ENCODE peak calls at places on chromosomes 2 and 18, in eight cellular contexts. V is suprapubic skin, B is right lobe of liver, T is cardiac muscle cell, Z is pancreas, C is hepatocyte, D is brain microvascular endothelial cell, A is OCI-LY7. Y is an unnamed sample.

GRCh38 chr2:239391286-239392071 is 9.3 kb downstream of the HDAC4 start:
- DNase-seq in A (no peak), B (no peak), C (no peak), T (no peak), D (no peak), Z (no peak), V (peak; percentile 47), Y (peak; percentile 55)

GRCh38 chr2:26033270-26033768 is 565 bp upstream of the RAB10 start:
- DNase-seq in B (peak; percentile 67), D (peak; percentile 83), Z (no peak), A (peak; percentile 83), C (peak; percentile 91), T (peak; percentile 90), V (peak; percentile 91), Y (no peak)

GRCh38 chr18:35095983-35096676 is 54.9 kb downstream of the MAPRE2 start:
- DNase-seq in B (no peak), T (no peak), V (no peak), D (peak; percentile 58), Z (no peak), A (no peak), C (no peak), Y (no peak)

GRCh38 chr2:174610243-174610995 is 12.8 kb upstream of the WIPF1 start:
- DNase-seq in B (no peak), D (no peak), T (no peak), V (no peak), Z (no peak), C (no peak), A (peak; percentile 27), Y (peak; percentile 77)

GRCh38 chr18:3350566-3351527 is 88.9 kb downstream of the MYL12B start:
- DNase-seq in B (no peak), V (no peak), C (peak; percentile 12), Z (no peak), D (no peak), A (no peak), T (no peak), Y (no peak)

GRCh38 chr2:240913810-240914644 is 7.9 kb downstream of the CROCC2 start:
- DNase-seq in B (peak; percentile 67), V (no peak), Z (peak; percentile 60), D (no peak), T (peak; percentile 65), A (peak; percentile 56), C (peak; percentile 72), Y (peak; percentile 90)

GRCh38 chr2:151030663-151031230 is 230.9 kb downstream of the RBM43 start:
- DNase-seq in C (no peak), V (no peak), Z (no peak), A (no peak), T (no peak), B (no peak), D (no peak), Y (no peak)

GRCh38 chr2:226684563-226684959 is 115.1 kb downstream of the IRS1 start:
- DNase-seq in A (no peak), Z (no peak), B (no peak), D (no peak), C (no peak), V (no peak), T (no peak), Y (no peak)

GRCh38 chr2:128635361-128635900 is 316.8 kb upstream of the HS6ST1 start:
- DNase-seq in C (no peak), T (peak; percentile 40), V (peak; percentile 32), D (no peak), Z (no peak), A (no peak), B (peak; percentile 2), Y (peak; percentile 55)

GRCh38 chr2:50143822-50144575 is 887.9 kb downstream of the NRXN1 start:
- DNase-seq in B (no peak), D (peak; percentile 2), T (peak; percentile 80), V (no peak), C (peak; percentile 66), Z (peak; percentile 13), A (peak; percentile 64), Y (no peak)

GRCh38 chr2:127414855-127415592 is 3.2 kb upstream of the PROC start:
- DNase-seq in V (no peak), D (no peak), A (no peak), B (no peak), T (no peak), Z (no peak), C (no peak), Y (peak; percentile 64)

GRCh38 chr2:71117064-71117463 is 13.0 kb downstream of the MCEE start:
- DNase-seq in A (no peak), V (no peak), B (no peak), T (no peak), D (no peak), C (no peak), Z (no peak), Y (no peak)

DNA sequence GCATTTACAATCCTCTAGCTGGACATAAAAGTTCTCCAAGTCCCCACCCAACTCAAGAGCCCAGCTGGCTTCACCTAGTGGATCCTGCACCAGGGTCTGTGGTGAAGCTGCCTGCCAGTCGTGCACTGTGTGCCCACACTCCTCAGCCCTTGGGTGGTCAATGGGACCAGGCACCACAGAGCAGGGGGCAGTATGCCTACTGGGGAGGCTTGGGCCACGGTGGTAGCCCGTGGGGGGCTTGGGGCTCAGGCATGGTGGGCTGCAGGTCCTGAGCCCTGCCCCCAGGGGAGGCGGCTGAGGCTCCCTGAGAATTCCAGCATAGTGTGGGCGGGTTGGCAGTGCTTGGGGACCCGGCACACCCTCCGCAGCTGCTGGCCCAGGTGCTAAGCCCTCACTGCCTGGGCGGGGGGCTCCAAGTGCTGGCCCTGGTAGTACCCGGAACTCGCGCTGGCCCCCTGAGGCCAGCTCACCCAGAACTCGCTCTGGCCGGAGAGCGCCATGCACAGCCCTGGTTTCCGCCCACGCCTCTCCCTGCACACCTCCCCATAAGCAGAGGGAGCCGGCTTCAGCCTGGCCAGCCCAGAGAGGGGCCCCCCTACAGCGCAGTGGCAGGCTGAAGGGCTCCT is 1473.4 kb downstream of the SUCLG1 start:
- DNase-seq in Z (no peak), B (no peak), C (no peak), D (no peak), T (no peak), A (no peak), V (no peak), Y (no peak)
- H3K27ac ChIP-seq in Z (no peak overlapping the region), B (no peak overlapping the region), C (no peak overlapping the region), D (no peak overlapping the region), T (no peak overlapping the region), A (no peak overlapping the region), V (no peak overlapping the region), Y (no peak overlapping the region)

DNA sequence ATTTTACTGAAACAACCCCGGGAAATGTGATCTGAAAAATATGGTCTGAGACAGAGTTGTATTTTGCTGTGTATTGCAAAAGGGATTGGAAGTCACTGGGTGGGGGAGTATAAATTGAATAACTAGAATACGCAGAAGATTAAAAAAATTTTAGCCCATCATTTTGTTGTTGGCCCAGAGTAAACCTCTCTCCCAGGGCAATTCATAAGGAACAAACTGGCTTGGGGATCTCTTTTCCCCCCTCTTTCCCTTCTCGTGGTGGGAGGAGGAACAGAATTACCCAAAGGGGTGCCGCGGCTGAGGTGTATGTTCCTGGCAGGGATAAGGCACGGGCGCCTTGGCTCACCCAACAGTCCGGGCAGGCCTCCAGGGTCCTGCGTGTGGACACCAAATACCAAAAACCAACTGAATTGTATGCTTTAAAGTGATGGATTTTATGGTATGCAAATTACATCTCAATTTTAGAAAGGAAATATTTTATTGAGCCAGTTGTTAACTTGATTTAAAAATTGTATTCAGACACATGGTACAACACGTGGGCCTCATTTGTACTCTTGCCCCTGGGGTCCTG is 121.2 kb upstream of the SPRED2 start:
- DNase-seq in T (no peak), Z (no peak), A (no peak), D (no peak), V (no peak), C (no peak), B (peak; percentile 60), Y (no peak)
- TF ChIP-seq CTCF in T (no peak), Z (no peak), A (no peak), D (no peak), V (peak; percentile 20), C (no peak), B (no peak), Y (peak; percentile 3)

GRCh38 chr2:102053096-102053495 is 61.3 kb downstream of the IL1R2 start:
- DNase-seq in A (no peak), D (no peak), Z (no peak), B (no peak), V (peak; percentile 59), C (no peak), T (no peak), Y (no peak)

GRCh38 chr2:102049756-102050443 is 58.1 kb downstream of the IL1R2 start:
- DNase-seq in V (peak; percentile 79), T (no peak), B (peak; percentile 63), A (no peak), C (no peak), Z (no peak), D (no peak), Y (no peak)

GRCh38 chr2:102051659-102052366 is 60.1 kb downstream of the IL1R2 start:
- DNase-seq in D (no peak), A (no peak), B (no peak), T (no peak), Z (no peak), V (peak; percentile 64), C (no peak), Y (no peak)

GRCh38 chr2:102050854-102051391 is 59.2 kb downstream of the IL1R2 start:
- DNase-seq in C (peak; percentile 66), V (peak; percentile 90), T (peak; percentile 59), D (peak; percentile 83), Z (peak; percentile 41), A (no peak), B (peak; percentile 75), Y (no peak)

DNA sequence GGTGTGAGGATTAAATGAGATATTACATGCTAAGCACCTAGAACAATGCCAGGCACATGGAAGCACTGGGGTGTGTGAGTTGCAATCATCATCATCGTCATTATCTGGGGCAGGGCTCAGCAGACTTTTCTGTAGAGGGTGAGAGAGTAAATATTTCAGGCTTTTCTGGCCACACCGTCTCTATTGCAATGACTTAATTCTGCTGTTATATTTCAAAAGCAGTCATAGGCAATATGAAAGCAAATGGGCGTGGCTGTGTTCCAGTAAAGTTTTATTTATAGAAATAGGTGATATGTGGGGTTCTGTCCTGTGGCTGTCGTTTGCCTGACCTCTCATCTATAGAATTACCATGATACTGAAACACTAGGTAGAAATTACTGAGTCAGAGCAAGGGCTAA is 60.6 kb downstream of the IL1R2 start:
- DNase-seq in B (no peak), A (no peak), C (no peak), Z (no peak), V (peak; percentile 34), T (no peak), D (no peak), Y (no peak)
- H3K27ac ChIP-seq in B (peak overlapping the region; percentile 66), A (no peak overlapping the region), C (no peak overlapping the region), Z (no peak overlapping the region), V (peak overlapping the region; percentile 85), T (no peak overlapping the region), D (no peak overlapping the region), Y (peak overlapping the region; percentile 75)

GRCh38 chr18:77053616-77054287 is 78.8 kb downstream of the MBP start:
- DNase-seq in T (no peak), A (no peak), V (peak; percentile 61), D (no peak), B (no peak), C (no peak), Z (no peak), Y (peak; percentile 88)

GRCh38 chr18:77054288-77054605 is 78.3 kb downstream of the MBP start:
- DNase-seq in A (peak; percentile 32), V (no peak), B (no peak), Z (no peak), D (no peak), T (no peak), C (no peak), Y (peak; percentile 89)

GRCh38 chr18:77055429-77056310 is 76.9 kb downstream of the MBP start:
- DNase-seq in C (no peak), T (no peak), B (peak; percentile 75), D (no peak), A (peak; percentile 62), Z (no peak), V (no peak), Y (peak; percentile 94)

GRCh38 chr18:77056399-77057015 is 76.1 kb downstream of the MBP start:
- DNase-seq in B (no peak), V (no peak), A (no peak), T (no peak), Z (no peak), D (no peak), C (peak; percentile 78), Y (no peak)

GRCh38 chr18:77054606-77055428 is 77.8 kb downstream of the MBP start:
- DNase-seq in V (peak; percentile 87), B (peak; percentile 88), D (peak; percentile 96), A (peak; percentile 83), T (peak; percentile 68), Z (peak; percentile 41), C (peak; percentile 94), Y (peak; percentile 97)
- TF ChIP-seq CTCF in V (peak; percentile 49), B (peak; percentile 45), D (peak; percentile 96), A (peak; percentile 73), T (peak; percentile 94), Z (no peak), C (peak; percentile 79), Y (peak; percentile 71)